ENCODE peak calls at places on chromosomes 2 and 18, in five cellular contexts. X, I, K, W and V are unnamed samples.

GRCh38 chr18:52844323-52844722 is 504.3 kb downstream of the DCC start:
- DNase-seq in W (no peak), X (no peak), K (no peak), I (no peak), V (no peak)

GRCh38 chr2:32357545-32358482 is 991 bp downstream of the BIRC6 start:
- DNase-seq in W (peak), X (peak), I (no peak), K (no peak), V (peak)

GRCh38 chr2:189702071-189702470 is 27.6 kb downstream of the ANKAR start:
- DNase-seq in X (no peak), W (no peak), I (no peak), K (no peak), V (no peak)

GRCh38 chr2:54797307-54797706 is 73.8 kb downstream of the EML6 start:
- DNase-seq in X (no peak), W (no peak), I (no peak), K (no peak), V (no peak)

GRCh38 chr2:52717836-52718235 is 1049.8 kb upstream of the CHAC2 start:
- DNase-seq in W (no peak), X (no peak), K (no peak), I (no peak), V (no peak)

GRCh38 chr2:183292028-183292427 is 167.8 kb downstream of the NUP35 start:
- DNase-seq in W (no peak), K (no peak), X (no peak), I (no peak), V (no peak)

GRCh38 chr2:215712850-215713230 is 277.0 kb upstream of the FN1 start:
- DNase-seq in W (no peak), K (no peak), X (no peak), I (no peak), V (no peak)

GRCh38 chr2:95388091-95388692 is 14.3 kb upstream of the FAHD2A start:
- DNase-seq in I (no peak), X (no peak), W (no peak), K (no peak), V (no peak)

GRCh38 chr2:200003444-200003843 is 48.1 kb downstream of the MAIP1 start:
- DNase-seq in I (no peak), X (no peak), W (no peak), K (no peak), V (no peak)

GRCh38 chr2:231132126-231132525 is 7.3 kb upstream of the HTR2B start:
- DNase-seq in W (no peak), X (no peak), K (peak), I (no peak), V (no peak)

GRCh38 chr18:13401404-13401803 is 182.8 kb downstream of the LDLRAD4 start:
- DNase-seq in W (no peak), I (no peak), X (no peak), K (no peak), V (no peak)

GRCh38 chr2:27306657-27307544 is 1.3 kb downstream of the UCN start:
- DNase-seq in W (no peak), K (no peak), I (no peak), X (peak), V (no peak)

GRCh38 chr2:119755906-119756305 is 3.8 kb upstream of the PTPN4 start:
- DNase-seq in W (no peak), I (no peak), K (no peak), X (no peak), V (no peak)

GRCh38 chr2:42961948-42962347 is 169.6 kb upstream of the HAAO start:
- DNase-seq in X (no peak), I (no peak), W (no peak), K (no peak), V (no peak)

GRCh38 chr2:120301289-120301688 is 44.6 kb upstream of the INHBB start:
- DNase-seq in K (no peak), W (no peak), I (no peak), X (no peak), V (no peak)

GRCh38 chr2:105410554-105410953 is 11.7 kb upstream of the FHL2 start:
- DNase-seq in K (no peak), X (no peak), W (no peak), I (no peak), V (no peak)

GRCh38 chr2:176099159-176099736 is 347 bp upstream of the HOXD12 start:
- DNase-seq in I (no peak), W (no peak), X (no peak), K (no peak), V (no peak)

GRCh38 chr18:21650301-21650700 is 38.2 kb downstream of the SNRPD1 start:
- DNase-seq in W (no peak), I (no peak), K (no peak), X (no peak), V (no peak)

GRCh38 chr2:117945296-117945695 is 68.6 kb downstream of the CCDC93 start:
- DNase-seq in K (no peak), X (no peak), I (no peak), W (no peak), V (no peak)

GRCh38 chr2:230346921-230347533 is 20.0 kb downstream of the SP140L start:
- DNase-seq in K (no peak), X (no peak), W (no peak), I (no peak), V (no peak)

GRCh38 chr2:224869601-224870000 is 153.4 kb upstream of the CCDC195 start:
- DNase-seq in X (no peak), I (no peak), K (peak), W (peak), V (peak)